ENCODE peak calls at places on chromosomes 4 and X, in six cellular contexts. B is transverse colon, Q is WTC11, V is IMR-90, D is foreskin fibroblast, P is right atrium auricular region. Z is an unnamed sample.

GRCh38 chrX:128543114-128543513 is 490.9 kb upstream of the ACTRT1 start:
- DNase-seq in D (no peak), P (no peak), B (no peak), Q (no peak), V (no peak), Z (no peak)

GRCh38 chrX:147902270-147902669 is 9.4 kb upstream of the FMR1 start:
- DNase-seq in V (no peak), Q (no peak), B (no peak), P (no peak), D (no peak), Z (no peak)

GRCh38 chr4:126458993-126459392 is 1144.2 kb downstream of the FAT4 start:
- DNase-seq in P (no peak), V (peak; percentile 80), B (no peak), Q (no peak), D (peak; percentile 70), Z (no peak)

GRCh38 chr4:19987746-19988145 is 264.0 kb upstream of the SLIT2 start:
- DNase-seq in D (peak; percentile 49), V (peak; percentile 75), P (no peak), Q (no peak), B (no peak), Z (peak; percentile 17)

GRCh38 chr4:22202351-22203343 is 254.1 kb upstream of the KCNIP4 start:
- DNase-seq in D (no peak), B (peak; percentile 38), P (no peak), Q (no peak), V (no peak), Z (no peak)

GRCh38 chr4:81523672-81524436 is 52.1 kb upstream of the RASGEF1B start:
- DNase-seq in V (no peak), P (no peak), B (no peak), D (no peak), Q (no peak), Z (no peak)

GRCh38 chr4:120277509-120277908 is 210.9 kb upstream of the MAD2L1 start:
- DNase-seq in B (no peak), P (no peak), Q (no peak), D (no peak), V (no peak), Z (no peak)

GRCh38 chr4:98260047-98260578 is 1.1 kb upstream of the RAP1GDS1 start:
- DNase-seq in Q (peak; percentile 56), B (peak; percentile 59), P (no peak), V (peak; percentile 10), D (no peak), Z (no peak)

GRCh38 chr4:3317011-3317655 is 24.3 kb downstream of the RGS12 start:
- DNase-seq in V (no peak), D (no peak), B (no peak), Q (no peak), P (peak; percentile 47), Z (no peak)

GRCh38 chr4:156642161-156642560 is 329.4 kb downstream of the PDGFC start:
- DNase-seq in V (no peak), Q (no peak), P (no peak), D (no peak), B (no peak), Z (no peak)

GRCh38 chr4:3302786-3303444 is 10.1 kb downstream of the RGS12 start:
- DNase-seq in B (no peak), P (no peak), V (no peak), D (no peak), Q (peak; percentile 16), Z (no peak)

GRCh38 chrX:40496728-40497127 is 84.0 kb upstream of the ATP6AP2 start:
- DNase-seq in Q (peak; percentile 11), D (no peak), V (peak; percentile 29), P (no peak), B (no peak), Z (no peak)
- TF ChIP-seq CTCF in Q (no peak), D (peak; percentile 33), V (no peak), P (peak; percentile 35), B (no peak), Z (no peak)

GRCh38 chrX:12953420-12953819 is 21.5 kb upstream of the TMSB4X start:
- DNase-seq in B (no peak), D (no peak), P (no peak), V (no peak), Q (no peak), Z (no peak)

GRCh38 chrX:12949205-12949926 is 25.5 kb upstream of the TMSB4X start:
- DNase-seq in Q (no peak), V (peak; percentile 41), D (no peak), B (no peak), P (no peak), Z (no peak)

GRCh38 chrX:12949927-12950656 is 24.8 kb upstream of the TMSB4X start:
- DNase-seq in Q (no peak), V (peak; percentile 92), B (peak; percentile 89), D (peak; percentile 84), P (peak; percentile 93), Z (peak; percentile 81)

GRCh38 chrX:12951590-12951965 is 23.3 kb upstream of the TMSB4X start:
- DNase-seq in Q (no peak), D (no peak), P (no peak), B (no peak), V (no peak), Z (no peak)

DNA sequence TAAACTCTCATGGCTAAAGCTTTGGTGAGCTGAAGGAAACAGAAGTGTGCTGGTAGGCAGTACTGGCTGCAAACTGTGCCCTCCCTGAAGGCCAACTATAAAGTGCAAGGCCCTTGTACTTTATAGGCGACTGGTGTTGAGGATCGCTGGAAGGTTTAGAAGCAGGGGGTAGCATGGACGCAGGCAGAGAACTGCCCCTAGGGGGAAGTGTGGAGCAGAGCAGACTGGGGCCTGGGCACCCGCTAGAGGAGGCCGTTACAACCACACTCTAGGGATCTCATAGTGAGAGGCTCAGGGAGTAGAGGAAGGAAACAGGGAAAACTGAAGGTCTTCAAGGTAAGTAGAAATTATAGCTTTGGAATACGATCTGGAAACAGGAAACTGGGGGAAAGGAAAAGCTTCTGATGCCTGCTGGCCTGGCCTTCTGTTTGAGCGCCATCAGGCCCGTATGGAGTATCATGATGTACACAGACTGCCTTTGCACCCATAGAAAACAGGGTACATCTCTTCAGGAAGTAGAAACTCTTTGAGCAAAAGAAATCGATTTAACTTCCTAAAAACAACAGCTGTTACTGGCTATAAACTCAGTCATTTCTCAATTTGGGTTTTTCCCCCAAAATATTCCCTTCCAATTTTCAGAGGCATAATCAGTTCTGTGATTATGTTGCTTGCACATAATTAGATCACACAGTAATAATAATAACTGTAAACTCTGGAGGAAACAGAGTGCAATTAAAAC is 23.9 kb upstream of the TMSB4X start:
- DNase-seq in V (no peak), Q (peak; percentile 71), B (peak; percentile 63), D (no peak), P (no peak), Z (peak; percentile 55)
- TF ChIP-seq CTCF in V (peak; percentile 26), Q (peak; percentile 35), B (peak; percentile 20), D (no peak), P (peak; percentile 53), Z (peak; percentile 49)

DNA sequence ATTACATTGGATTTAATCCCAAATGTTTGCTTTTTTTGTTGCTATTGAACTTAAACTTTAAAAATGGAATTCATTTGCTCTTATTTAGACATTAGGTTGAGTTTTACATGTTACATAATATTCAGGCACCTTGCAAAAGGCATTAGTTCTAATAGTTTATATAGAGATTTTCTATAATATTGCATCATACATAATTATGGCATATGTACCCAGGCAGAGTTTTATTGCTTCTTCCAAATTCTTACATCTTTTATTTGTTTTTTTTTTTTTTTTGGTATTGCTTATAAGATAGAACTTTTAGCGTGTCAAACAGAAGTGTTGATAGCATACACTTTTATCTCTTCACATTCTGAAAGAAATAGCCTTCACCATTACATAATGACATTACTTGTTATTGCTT is 487.7 kb downstream of the GABRG1 start:
- DNase-seq in V (no peak), D (no peak), Q (no peak), B (no peak), P (no peak), Z (no peak)
- TF ChIP-seq CTCF in V (no peak), D (no peak), Q (no peak), B (no peak), P (no peak), Z (no peak)

GRCh38 chrX:92232182-92232581 is 453.0 kb downstream of the PCDH11X start:
- DNase-seq in P (no peak), B (no peak), D (no peak), Q (no peak), V (peak; percentile 2), Z (peak; percentile 31)
- TF ChIP-seq CTCF in P (peak; percentile 36), B (peak; percentile 7), D (no peak), Q (peak; percentile 44), V (peak; percentile 42), Z (peak; percentile 55)

GRCh38 chrX:111857534-111857933 is 18.4 kb upstream of the TRPC5OS start:
- DNase-seq in P (no peak), B (no peak), D (no peak), Q (no peak), V (no peak), Z (no peak)

DNA sequence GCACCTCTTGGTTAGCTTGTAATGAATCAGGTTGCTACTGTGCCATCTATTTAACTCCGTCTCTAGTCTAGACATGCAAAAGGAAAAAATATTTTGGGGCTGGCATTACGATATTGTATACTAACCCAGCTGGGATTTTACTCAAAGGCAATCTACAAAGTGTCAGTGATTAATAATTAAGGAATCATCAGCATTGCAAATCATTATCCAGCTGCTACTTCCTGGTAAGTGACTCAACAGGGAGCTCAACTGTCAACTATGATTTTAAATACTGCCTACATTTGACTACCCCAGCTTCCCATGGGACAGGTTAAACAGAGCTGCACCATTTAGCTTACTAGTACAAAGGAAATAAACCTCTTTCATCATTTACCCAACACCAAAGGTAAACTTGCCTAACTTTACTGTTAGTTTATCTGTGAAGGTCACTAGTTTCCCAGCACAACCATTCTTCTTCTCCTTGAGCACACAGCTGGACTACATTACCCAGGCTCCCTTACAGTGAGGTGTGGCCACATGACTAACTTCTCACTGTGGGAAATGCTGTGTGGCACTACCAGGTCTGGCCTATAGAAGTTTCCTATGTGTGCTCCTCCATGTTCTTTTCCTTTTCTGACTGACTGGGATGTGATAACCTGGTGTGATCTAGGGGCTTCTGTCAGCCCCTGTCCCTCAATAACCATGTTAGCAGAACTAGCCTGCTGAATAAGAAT is 21.0 kb upstream of the TRPC5OS start:
- DNase-seq in V (peak; percentile 11), P (no peak), B (no peak), Q (peak; percentile 8), D (no peak), Z (peak; percentile 19)
- TF ChIP-seq CTCF in V (no peak), P (no peak), B (no peak), Q (no peak), D (no peak), Z (no peak)

GRCh38 chr4:72283357-72283756 is 251.6 kb downstream of the NPFFR2 start:
- DNase-seq in V (no peak), Q (no peak), D (no peak), P (no peak), B (no peak), Z (no peak)

GRCh38 chr4:72290737-72291136 is 258.9 kb downstream of the NPFFR2 start:
- DNase-seq in D (no peak), Q (no peak), B (no peak), V (no peak), P (no peak), Z (no peak)

GRCh38 chr4:72280252-72280651 is 248.5 kb downstream of the NPFFR2 start:
- DNase-seq in V (no peak), B (no peak), P (no peak), Q (no peak), D (no peak), Z (no peak)

GRCh38 chr4:72286185-72286584 is 254.4 kb downstream of the NPFFR2 start:
- DNase-seq in Q (no peak), P (no peak), V (peak; percentile 12), B (no peak), D (no peak), Z (peak; percentile 40)
- TF ChIP-seq CTCF in Q (no peak), P (no peak), V (peak; percentile 27), B (no peak), D (no peak), Z (peak; percentile 34)

Z was measured in MCF 10A.